ENCODE peak calls at places on chromosomes 12 and 14, in four cellular contexts. T, H, U and K are unnamed samples.

GRCh38 chr12:103712191-103712590 is 125.1 kb downstream of the STAB2 start:
- DNase-seq in H (no peak), U (no peak), T (no peak), K (no peak)

GRCh38 chr12:61758661-61759060 is 501.5 kb upstream of the USP15 start:
- DNase-seq in U (no peak), H (no peak), T (peak; percentile 73), K (no peak)

GRCh38 chr12:48586361-48586760 is 16.5 kb upstream of the LALBA start:
- DNase-seq in T (no peak), H (no peak), U (no peak), K (no peak)

GRCh38 chr12:101670007-101670671 is 27.3 kb upstream of the CHPT1 start:
- DNase-seq in U (peak; percentile 41), T (peak; percentile 19), H (peak; percentile 80), K (peak; percentile 85)

GRCh38 chr14:68479247-68479646 is 313.6 kb downstream of the ZFP36L1 start:
- DNase-seq in H (no peak), U (no peak), T (peak; percentile 32), K (no peak)

GRCh38 chr12:57759360-57759980 is 4.6 kb downstream of the MARCHF9 start:
- DNase-seq in H (no peak), U (no peak), T (no peak), K (peak; percentile 52)

GRCh38 chr12:67077617-67078016 is 191.5 kb upstream of the CAND1 start:
- DNase-seq in T (peak; percentile 60), U (no peak), H (no peak), K (no peak)

GRCh38 chr12:129413295-129413694 is 490.5 kb downstream of the TMEM132D start:
- DNase-seq in T (no peak), H (no peak), U (no peak), K (no peak)

GRCh38 chr12:93317227-93317626 is 60.5 kb upstream of the NUDT4 start:
- DNase-seq in T (no peak), H (peak; percentile 21), U (no peak), K (peak; percentile 70)

GRCh38 chr12:51216652-51217051 is 1.2 kb downstream of the POU6F1 start:
- DNase-seq in H (no peak), T (no peak), U (no peak), K (no peak)

GRCh38 chr12:59886131-59886751 is 290.4 kb downstream of the SLC16A7 start:
- DNase-seq in T (no peak), H (no peak), U (no peak), K (no peak)